ENCODE peak calls at places on chromosomes 1 and 21, in nine cellular contexts. A is tibial artery, V is AG04450, D is neural progenitor cell, I is MM.1S, Q is adrenal gland, Z is heart right ventricle, M is cardiac muscle cell, O is HCT116. E is an unnamed sample. For H3K27me3, the result is how much of the 10 kb centered on the place peaks cover.

GRCh38 chr1:102891868-102892625 is 216.3 kb downstream of the COL11A1 start:
- DNase-seq in A (no peak), V (no peak), D (no peak), I (no peak), Q (no peak), Z (no peak), M (peak), O (no peak), E (no peak)

GRCh38 chr1:245051349-245052221 is 103.2 kb upstream of the KIF26B start:
- DNase-seq in A (peak), V (no peak), D (no peak), I (no peak), Q (no peak), Z (peak), M (peak), O (no peak), E (no peak)

GRCh38 chr1:175725684-175726083 is 17.7 kb downstream of the TNR start:
- DNase-seq in A (no peak), V (no peak), D (peak), I (peak), Q (peak), Z (no peak), M (peak), O (no peak), E (no peak)

GRCh38 chr1:55204997-55205396 is 10.2 kb downstream of the USP24 start:
- DNase-seq in A (no peak), V (no peak), D (no peak), I (no peak), Q (no peak), Z (no peak), M (no peak), O (no peak), E (peak)

GRCh38 chr1:116514708-116515525 is 55.9 kb downstream of the CD58 start:
- DNase-seq in A (no peak), V (no peak), D (no peak), I (peak), Q (no peak), Z (no peak), M (peak), O (no peak), E (peak)

GRCh38 chr21:41361053-41361785 is 608 bp upstream of the MX2 start:
- DNase-seq in A (no peak), V (no peak), D (no peak), I (no peak), Q (no peak), Z (no peak), M (peak), O (no peak), E (no peak)

GRCh38 chr1:32031578-32032286 is 18.1 kb downstream of the KHDRBS1 start:
- DNase-seq in A (no peak), V (peak), D (no peak), I (no peak), Q (no peak), Z (no peak), M (peak), O (no peak), E (no peak)

GRCh38 chr1:178438432-178438831 is 58.3 kb downstream of the CLEC20A start:
- DNase-seq in A (no peak), V (no peak), D (no peak), I (no peak), Q (no peak), Z (no peak), M (peak), O (no peak), E (no peak)

GRCh38 chr21:45821315-45822001 is 160.1 kb upstream of the COL6A1 start:
- DNase-seq in A (no peak), V (no peak), D (no peak), I (no peak), Q (no peak), Z (no peak), M (no peak), O (no peak), E (no peak)

GRCh38 chr1:101190441-101190840 is 46.4 kb upstream of the S1PR1 start:
- DNase-seq in A (no peak), V (no peak), D (no peak), I (no peak), Q (no peak), Z (no peak), M (peak), O (no peak), E (no peak)

GRCh38 chr1:71521655-71522264 is 440.9 kb upstream of the ZRANB2 start:
- DNase-seq in A (no peak), V (peak), D (peak), I (peak), Q (peak), Z (no peak), M (peak), O (no peak), E (no peak)

GRCh38 chr1:19395678-19396192 is 83.6 kb downstream of the SLC66A1 start:
- DNase-seq in A (no peak), V (no peak), D (peak), I (no peak), Q (no peak), Z (no peak), M (no peak), O (no peak), E (no peak)

GRCh38 chr1:109396513-109396839 is 1.2 kb downstream of the SORT1 start:
- DNase-seq in A (no peak), V (no peak), D (no peak), I (no peak), Q (no peak), Z (no peak), M (no peak), O (no peak), E (no peak)

GRCh38 chr1:109395602-109396512 is 1.9 kb downstream of the SORT1 start:
- DNase-seq in A (no peak), V (peak), D (peak), I (no peak), Q (no peak), Z (no peak), M (peak), O (no peak), E (no peak)

GRCh38 chr1:109392788-109393580 is 4.7 kb downstream of the SORT1 start:
- DNase-seq in A (peak), V (peak), D (no peak), I (no peak), Q (peak), Z (peak), M (peak), O (no peak), E (no peak)

GRCh38 chr1:109393602-109394233 is 4.0 kb downstream of the SORT1 start:
- DNase-seq in A (no peak), V (no peak), D (no peak), I (no peak), Q (no peak), Z (no peak), M (no peak), O (no peak), E (no peak)

DNA sequence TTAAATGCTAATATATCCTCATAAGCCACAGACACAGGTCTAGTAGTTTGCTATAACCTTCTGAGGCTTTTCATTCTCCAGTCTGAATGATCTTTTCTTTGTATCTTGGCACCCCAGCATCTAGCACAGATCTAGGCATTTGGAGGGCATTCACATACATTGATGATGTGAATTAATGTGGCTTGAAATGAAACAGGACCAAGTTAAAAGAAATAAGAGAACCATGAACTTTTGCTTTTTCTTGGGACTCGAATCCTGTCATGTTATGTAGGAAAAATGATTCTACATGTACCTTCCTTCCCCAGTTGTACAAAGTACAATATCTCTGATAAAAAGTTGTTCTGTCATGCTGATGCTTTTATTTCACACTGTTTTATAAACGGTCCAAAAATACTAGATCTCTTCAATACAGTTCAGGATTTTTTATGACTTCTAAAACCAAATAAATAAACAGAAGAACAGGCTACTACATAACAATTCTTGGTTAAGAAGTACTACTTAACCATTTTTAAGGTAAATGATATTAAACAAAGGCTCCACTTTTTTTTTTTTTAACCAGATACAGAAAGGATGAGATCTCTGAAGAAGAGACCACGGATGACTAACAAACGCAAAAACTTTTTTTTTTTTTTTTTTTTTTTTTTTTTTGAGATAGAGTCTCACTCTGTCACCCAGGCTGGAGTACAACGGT is 3.0 kb downstream of the SORT1 start:
- DNase-seq in A (no peak), V (no peak), D (no peak), I (no peak), Q (no peak), Z (no peak), M (no peak), O (no peak), E (no peak)
- H3K4me3 ChIP-seq in A (peak), V (no peak), D (no peak), I (no peak), Q (no peak), Z (no peak), M (no peak), O (no peak), E (no peak)

GRCh38 chr1:221695346-221695745 is 46.5 kb downstream of the DUSP10 start:
- DNase-seq in A (no peak), V (no peak), D (no peak), I (no peak), Q (no peak), Z (no peak), M (no peak), O (no peak), E (no peak)

GRCh38 chr1:221692643-221693042 is 49.2 kb downstream of the DUSP10 start:
- DNase-seq in A (no peak), V (no peak), D (no peak), I (no peak), Q (no peak), Z (no peak), M (no peak), O (no peak), E (no peak)

GRCh38 chr1:221691320-221691719 is 50.6 kb downstream of the DUSP10 start:
- DNase-seq in A (no peak), V (no peak), D (no peak), I (no peak), Q (no peak), Z (no peak), M (no peak), O (no peak), E (no peak)

GRCh38 chr1:221694109-221694508 is 47.8 kb downstream of the DUSP10 start:
- DNase-seq in A (no peak), V (no peak), D (no peak), I (no peak), Q (no peak), Z (no peak), M (no peak), O (no peak), E (no peak)

DNA sequence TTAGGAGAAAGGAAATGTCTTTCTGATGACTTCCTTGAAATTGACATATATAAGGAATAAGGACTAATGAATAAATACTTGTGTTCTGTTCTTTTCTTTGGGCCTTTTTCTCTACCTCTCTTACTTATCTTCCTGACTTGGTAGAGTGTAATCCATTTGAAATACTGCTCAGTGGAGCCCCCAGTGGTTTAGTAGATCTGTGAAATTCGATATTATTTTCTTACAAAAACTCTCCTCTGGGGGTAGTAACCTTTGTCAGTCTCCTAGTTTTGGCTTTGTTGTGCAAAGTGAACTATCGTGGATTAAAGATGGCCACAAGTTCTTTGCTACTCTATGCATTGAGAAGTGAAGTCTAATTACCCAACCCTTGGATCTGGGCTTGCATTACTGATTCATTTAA is 48.8 kb downstream of the DUSP10 start:
- DNase-seq in A (no peak), V (no peak), D (no peak), I (no peak), Q (no peak), Z (no peak), M (no peak), O (no peak), E (no peak)
- TF ChIP-seq CTCF in A (no peak), V (peak), D (peak), I (peak), Q (no peak), Z (no peak), M (no peak), O (no peak), E (peak)

GRCh38 chr1:233859446-233859845 is 45.0 kb upstream of the SLC35F3 start:
- DNase-seq in A (no peak), V (no peak), D (peak), I (no peak), Q (no peak), Z (no peak), M (no peak), O (no peak), E (no peak)
- H3K27me3 ChIP-seq in A (under half), V (under half), D (under half), I (under half), Q (under half), Z (under half), M (under half), O (under half), E (under half)

GRCh38 chr1:160674415-160674814 is 27.6 kb upstream of the SLAMF1 start:
- DNase-seq in A (no peak), V (no peak), D (no peak), I (peak), Q (no peak), Z (no peak), M (no peak), O (no peak), E (no peak)

GRCh38 chr1:160671603-160672002 is 24.8 kb upstream of the SLAMF1 start:
- DNase-seq in A (no peak), V (no peak), D (no peak), I (no peak), Q (no peak), Z (no peak), M (no peak), O (no peak), E (no peak)

GRCh38 chr1:160672118-160672517 is 25.3 kb upstream of the SLAMF1 start:
- DNase-seq in A (no peak), V (no peak), D (no peak), I (peak), Q (no peak), Z (no peak), M (no peak), O (no peak), E (no peak)

GRCh38 chr1:160670701-160671100 is 23.9 kb upstream of the SLAMF1 start:
- DNase-seq in A (no peak), V (no peak), D (no peak), I (no peak), Q (no peak), Z (no peak), M (no peak), O (no peak), E (no peak)

GRCh38 chr1:160672789-160673695 is 26.2 kb upstream of the SLAMF1 start:
- DNase-seq in A (no peak), V (no peak), D (no peak), I (peak), Q (no peak), Z (no peak), M (no peak), O (no peak), E (no peak)
- H3K4me3 ChIP-seq in A (no peak), V (no peak), D (no peak), I (peak), Q (no peak), Z (no peak), M (no peak), O (no peak), E (peak)

DNA sequence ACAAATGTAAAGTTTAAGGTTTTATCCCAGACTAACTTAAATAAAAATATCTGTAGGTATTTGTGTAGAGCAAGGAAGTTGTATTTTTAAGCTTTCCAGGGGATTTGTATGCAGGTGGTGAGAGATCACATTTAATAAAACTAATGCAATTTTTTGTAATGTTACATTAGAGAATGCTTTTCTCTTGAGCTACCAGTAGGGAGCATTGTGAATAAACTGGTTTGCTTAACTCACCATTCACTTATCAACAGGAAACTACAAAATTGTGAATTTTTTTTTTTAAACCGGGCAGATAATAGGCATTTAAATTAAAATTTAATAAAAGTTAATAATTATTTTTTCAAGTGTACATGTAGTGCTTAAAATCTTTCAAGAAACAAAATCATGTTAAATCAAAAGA is 78.6 kb downstream of the IVNS1ABP start:
- DNase-seq in A (no peak), V (no peak), D (no peak), I (no peak), Q (no peak), Z (no peak), M (peak), O (peak), E (no peak)
- TF ChIP-seq CTCF in A (no peak), V (peak), D (peak), I (peak), Q (no peak), Z (peak), M (peak), O (peak), E (peak)

DNA sequence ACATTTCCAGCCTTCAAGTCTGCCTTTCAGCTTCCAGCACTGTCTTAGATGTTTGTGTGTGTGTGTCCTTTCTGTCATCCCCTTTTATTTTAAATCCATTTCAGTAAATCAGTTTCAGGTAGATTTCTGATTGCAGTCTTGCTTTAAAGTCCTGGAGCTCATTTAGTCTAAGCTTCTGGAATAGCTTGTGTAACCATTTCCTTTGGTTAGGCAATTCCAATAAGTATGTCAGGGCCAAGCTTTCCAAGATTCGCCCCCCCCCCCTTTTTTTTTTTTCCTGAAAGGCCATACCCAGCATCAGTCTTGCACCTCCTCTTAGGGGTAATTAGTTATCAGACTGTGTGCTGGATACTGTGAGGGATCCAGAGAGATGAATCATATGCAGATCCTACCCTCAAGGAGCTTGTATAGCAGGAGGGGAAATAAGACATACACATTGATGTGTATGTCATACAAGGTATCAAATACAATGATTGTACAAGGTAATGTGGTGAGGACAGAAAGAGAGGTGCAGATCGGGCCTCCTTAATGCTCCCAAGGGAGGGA is 41.3 kb downstream of the NFYC start:
- DNase-seq in A (no peak), V (no peak), D (no peak), I (no peak), Q (no peak), Z (no peak), M (peak), O (no peak), E (no peak)
- H3K27me3 ChIP-seq in A (under half), V (under half), D (under half), I (under half), Q (under half), Z (under half), M (under half), O (under half), E (under half)

GRCh38 chr1:34865981-34866761 is 6.6 kb upstream of the SMIM12 start:
- DNase-seq in A (peak), V (peak), D (peak), I (peak), Q (peak), Z (peak), M (peak), O (peak), E (peak)

GRCh38 chr1:34866762-34867109 is 7.2 kb upstream of the SMIM12 start:
- DNase-seq in A (no peak), V (no peak), D (no peak), I (no peak), Q (no peak), Z (no peak), M (no peak), O (no peak), E (no peak)

GRCh38 chr1:34867421-34867820 is 7.9 kb upstream of the SMIM12 start:
- DNase-seq in A (peak), V (no peak), D (no peak), I (no peak), Q (no peak), Z (no peak), M (no peak), O (no peak), E (no peak)

GRCh38 chr1:34864759-34865158 is 5.2 kb upstream of the SMIM12 start:
- DNase-seq in A (no peak), V (no peak), D (no peak), I (no peak), Q (no peak), Z (no peak), M (no peak), O (no peak), E (no peak)

GRCh38 chr1:34865573-34865972 is 6.0 kb upstream of the SMIM12 start:
- DNase-seq in A (no peak), V (no peak), D (no peak), I (no peak), Q (peak), Z (peak), M (no peak), O (no peak), E (no peak)
- H3K4me3 ChIP-seq in A (peak), V (peak), D (peak), I (peak), Q (peak), Z (peak), M (peak), O (no peak), E (peak)

E was measured in GM06990.